ENCODE peak calls at places on chromosomes 12 and 14, in eight cellular contexts. L is left lung, N is gastrocnemius medialis, O is IMR-90, F is OCI-LY7, S is adrenal gland, X is dorsolateral prefrontal cortex, B is fibroblast of lung. R is an unnamed sample.
A peak's percentile ranks its signal among the peaks of the same experiment; 100 is the strongest.

GRCh38 chr12:13223176-13223806 is 26.8 kb downstream of the EMP1 start:
- DNase-seq in L (no peak), N (no peak), O (peak; percentile 93), F (no peak), S (no peak), X (no peak), B (peak; percentile 85), R (peak; percentile 14)

GRCh38 chr12:24574538-24574937 is 374.4 kb downstream of the BCAT1 start:
- DNase-seq in L (no peak), N (no peak), O (no peak), F (no peak), S (no peak), X (no peak), B (no peak), R (no peak)

GRCh38 chr12:47777741-47778558 is 4.9 kb downstream of the SLC48A1 start:
- DNase-seq in L (no peak), N (no peak), O (no peak), F (no peak), S (no peak), X (peak; percentile 94), B (no peak), R (no peak)

GRCh38 chr12:7060353-7060954 is at the start of gene C1S:
- DNase-seq in L (peak; percentile 74), N (peak; percentile 79), O (peak; percentile 99), F (no peak), S (peak; percentile 82), X (no peak), B (peak; percentile 99), R (peak; percentile 89)

GRCh38 chr14:66099931-66100330 is 386.2 kb upstream of the CCDC196 start:
- DNase-seq in L (no peak), N (no peak), O (no peak), F (no peak), S (no peak), X (no peak), B (no peak), R (no peak)

GRCh38 chr14:102088012-102088792 is 1.4 kb upstream of the HSP90AA1 start:
- DNase-seq in L (peak; percentile 76), N (peak; percentile 20), O (no peak), F (peak; percentile 65), S (peak; percentile 57), X (peak; percentile 59), B (no peak), R (peak; percentile 90)

GRCh38 chr12:116244474-116245090 is 32.9 kb downstream of the MED13L start:
- DNase-seq in L (no peak), N (no peak), O (no peak), F (no peak), S (no peak), X (no peak), B (no peak), R (peak; percentile 76)

GRCh38 chr12:67661311-67662011 is 12.9 kb downstream of the DYRK2 start:
- DNase-seq in L (no peak), N (no peak), O (peak; percentile 87), F (no peak), S (no peak), X (no peak), B (peak; percentile 59), R (no peak)

GRCh38 chr14:21149641-21150367 is 6.1 kb downstream of the OR5AU1 start:
- DNase-seq in L (no peak), N (no peak), O (no peak), F (no peak), S (peak; percentile 61), X (no peak), B (no peak), R (no peak)

GRCh38 chr12:120428597-120429206 is 9.2 kb upstream of the COX6A1 start:
- DNase-seq in L (no peak), N (no peak), O (no peak), F (no peak), S (no peak), X (no peak), B (no peak), R (no peak)

GRCh38 chr12:98260276-98260675 is 255.1 kb upstream of the TMPO start:
- DNase-seq in L (no peak), N (no peak), O (no peak), F (peak; percentile 54), S (no peak), X (no peak), B (no peak), R (no peak)

GRCh38 chr12:70664463-70664862 is 27.2 kb upstream of the PTPRB start:
- DNase-seq in L (no peak), N (no peak), O (no peak), F (no peak), S (no peak), X (no peak), B (no peak), R (peak; percentile 59)

GRCh38 chr12:90576707-90577106 is 378.3 kb downstream of the CCER1 start:
- DNase-seq in L (no peak), N (no peak), O (no peak), F (no peak), S (no peak), X (no peak), B (peak; percentile 4), R (no peak)
- H3K27ac ChIP-seq in L (no peak overlapping the region), N (no peak overlapping the region), O (no peak overlapping the region), F (no peak overlapping the region), S (no peak overlapping the region), X (no peak overlapping the region), B (no peak overlapping the region), R (no peak overlapping the region)

DNA sequence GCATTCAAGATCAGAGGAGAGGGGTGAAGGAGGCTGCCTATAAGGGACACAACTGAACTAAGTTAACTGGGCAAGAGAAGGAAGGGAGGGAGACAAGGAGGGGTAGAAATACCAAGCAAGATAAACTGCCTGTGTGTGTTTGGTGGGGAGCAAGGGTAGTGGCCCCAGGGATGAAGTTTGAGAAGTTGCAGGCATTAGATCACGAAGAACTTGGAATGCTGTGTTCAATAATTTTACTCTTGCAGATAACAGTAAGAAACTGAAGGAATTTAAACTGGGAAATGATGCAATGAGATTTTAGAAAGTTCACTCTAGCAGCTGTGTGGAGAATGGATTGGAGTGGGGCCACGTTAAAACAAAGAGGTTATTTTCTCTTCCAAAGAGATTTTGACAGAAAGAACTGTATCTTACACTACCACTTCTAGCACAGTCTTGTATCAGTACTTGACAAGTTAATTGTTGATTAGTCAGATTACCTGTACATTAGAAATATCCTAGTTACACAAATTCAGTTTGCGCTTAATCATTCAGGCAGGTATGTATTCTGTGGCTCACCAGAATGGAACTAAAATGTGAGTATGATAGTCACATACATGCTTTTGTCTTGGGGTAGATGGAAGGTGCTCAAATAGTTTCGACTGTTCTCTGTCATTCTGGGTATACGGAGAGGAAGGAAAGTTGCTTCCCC is 7.4 kb downstream of the PKP2 start:
- DNase-seq in L (no peak), N (no peak), O (no peak), F (no peak), S (no peak), X (no peak), B (no peak), R (no peak)
- H3K27ac ChIP-seq in L (no peak overlapping the region), N (no peak overlapping the region), O (no peak overlapping the region), F (no peak overlapping the region), S (no peak overlapping the region), X (no peak overlapping the region), B (no peak overlapping the region), R (no peak overlapping the region)

DNA sequence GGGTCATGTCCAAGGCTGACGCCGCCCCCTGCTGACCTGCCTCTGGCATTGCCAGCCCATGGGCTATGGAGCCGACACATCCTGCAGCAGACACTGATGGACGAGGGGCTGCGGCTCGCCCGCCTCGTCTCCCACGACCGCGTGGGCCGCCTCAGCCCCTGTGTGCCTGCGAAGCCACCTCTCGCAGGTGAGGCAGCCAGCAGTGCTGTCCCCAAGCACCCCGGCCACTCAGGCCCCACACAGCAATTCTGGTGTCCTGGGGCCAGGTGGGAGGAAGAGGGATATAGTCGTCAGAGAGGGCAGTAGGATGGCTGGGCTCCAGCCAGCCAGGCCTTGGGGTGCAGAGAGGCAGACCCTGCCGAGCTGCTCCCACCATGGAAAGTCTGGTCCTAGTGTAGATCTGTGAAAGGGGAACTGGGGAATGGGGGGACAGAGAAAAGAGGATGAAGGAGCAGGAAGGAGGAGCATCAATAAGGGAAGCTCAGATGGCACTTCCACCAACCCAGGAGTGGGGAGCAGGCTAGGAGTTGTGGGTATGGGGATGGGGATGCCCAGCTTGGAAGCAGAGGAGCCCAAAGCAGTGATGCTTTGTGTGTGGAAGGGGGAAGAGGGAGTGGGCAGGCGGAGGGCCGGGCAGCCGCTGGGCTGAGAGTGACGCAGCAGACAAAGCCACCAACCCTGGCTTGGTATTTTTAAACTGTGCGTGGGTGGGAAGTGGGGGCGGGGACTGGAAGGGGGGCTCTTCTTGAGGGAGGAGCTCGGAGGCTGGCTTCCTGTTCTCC is 4.7 kb downstream of the NAB2 start:
- DNase-seq in L (peak; percentile 76), N (peak; percentile 37), O (peak; percentile 90), F (peak; percentile 55), S (peak; percentile 77), X (peak; percentile 81), B (peak; percentile 85), R (peak; percentile 94)
- H3K27ac ChIP-seq in L (peak overlapping the region; percentile 58), N (peak overlapping the region; percentile 63), O (peak overlapping the region; percentile 82), F (peak overlapping the region; percentile 6), S (no peak overlapping the region), X (peak overlapping the region; percentile 77), B (peak overlapping the region; percentile 75), R (peak overlapping the region; percentile 82)

GRCh38 chr12:65881348-65881961 is 57.2 kb downstream of the HMGA2 start:
- DNase-seq in L (peak; percentile 43), N (peak; percentile 12), O (peak; percentile 75), F (no peak), S (no peak), X (no peak), B (peak; percentile 94), R (no peak)
- H3K27ac ChIP-seq in L (peak overlapping the region; percentile 65), N (peak overlapping the region; percentile 64), O (peak overlapping the region; percentile 70), F (no peak overlapping the region), S (no peak overlapping the region), X (no peak overlapping the region), B (peak overlapping the region; percentile 74), R (peak overlapping the region; percentile 78)

R was measured in endodermal cell.